ENCODE peak calls at places on chromosomes 4 and X, in four cellular contexts. Z is globus pallidus; E is activated naive CD4-positive, alpha-beta T cell treated with Interleukin-2 at 50 U/mL for 16 hours; F is glutamatergic neuron. P is an unnamed sample.

GRCh38 chr4:76485450-76485849 is 50.4 kb downstream of the SHROOM3 start:
- DNase-seq in Z (no peak), F (no peak), E (no peak), P (no peak)

GRCh38 chrX:47581731-47582647 is at the start of gene TIMP1:
- DNase-seq in E (peak; percentile 84), Z (peak; percentile 21), F (peak; percentile 77), P (peak; percentile 69)

GRCh38 chr4:158253350-158253980 is 43.2 kb downstream of the TMEM144 start:
- DNase-seq in E (peak; percentile 10), F (peak; percentile 33), Z (peak; percentile 91), P (peak; percentile 75)

GRCh38 chr4:102469806-102470205 is 31.4 kb upstream of the NFKB1 start:
- DNase-seq in E (no peak), F (no peak), Z (no peak), P (no peak)

GRCh38 chrX:150465856-150466775 is 102.3 kb upstream of the MTM1 start:
- DNase-seq in Z (peak; percentile 47), F (no peak), E (no peak), P (no peak)

GRCh38 chr4:2264481-2265041 is 2.7 kb upstream of the MXD4 start:
- DNase-seq in F (peak; percentile 13), Z (no peak), E (no peak), P (no peak)

GRCh38 chrX:151752847-151753246 is 18.3 kb downstream of the CNGA2 start:
- DNase-seq in F (no peak), Z (no peak), E (no peak), P (no peak)

GRCh38 chrX:111131572-111131971 is 35.6 kb downstream of the PAK3 start:
- DNase-seq in E (no peak), F (no peak), Z (no peak), P (no peak)

GRCh38 chr4:139312552-139313332 is 10.5 kb upstream of the NDUFC1 start:
- DNase-seq in F (no peak), E (no peak), Z (no peak), P (no peak)

GRCh38 chr4:79297479-79297878 is 28.4 kb downstream of the NAA11 start:
- DNase-seq in F (no peak), Z (no peak), E (no peak), P (no peak)

GRCh38 chr4:155578219-155578618 is 88.4 kb upstream of the GUCY1A1 start:
- DNase-seq in E (no peak), F (no peak), Z (no peak), P (no peak)

GRCh38 chr4:140372607-140373327 is 679 bp upstream of the SCOC start:
- DNase-seq in E (peak; percentile 37), Z (no peak), F (no peak), P (peak; percentile 56)

GRCh38 chr4:132646186-132646585 is 502.9 kb upstream of the PCDH10 start:
- DNase-seq in Z (no peak), F (no peak), E (no peak), P (no peak)

GRCh38 chr4:83107636-83108035 is 6.9 kb downstream of the PLAC8 start:
- DNase-seq in E (peak; percentile 24), Z (no peak), F (no peak), P (no peak)

GRCh38 chrX:108270739-108271396 is 167.4 kb downstream of the COL4A6 start:
- DNase-seq in F (no peak), E (no peak), Z (no peak), P (no peak)

GRCh38 chrX:14916017-14916674 is 42.9 kb downstream of the MOSPD2 start:
- DNase-seq in F (no peak), E (no peak), Z (no peak), P (no peak)

GRCh38 chr4:77721073-77721472 is 98.1 kb downstream of the CNOT6L start:
- DNase-seq in Z (no peak), E (no peak), F (no peak), P (no peak)

GRCh38 chr4:148163011-148163410 is 279.2 kb downstream of the NR3C2 start:
- DNase-seq in E (no peak), Z (no peak), F (no peak), P (no peak)

GRCh38 chr4:41661447-41662076 is 87.0 kb downstream of the PHOX2B start:
- DNase-seq in Z (peak; percentile 57), E (peak; percentile 24), F (peak; percentile 72), P (peak; percentile 70)

GRCh38 chrX:73563740-73564073 is 710 bp downstream of the CHIC1 start:
- DNase-seq in Z (peak; percentile 37), E (no peak), F (no peak), P (peak; percentile 46)

GRCh38 chr4:743463-744211 is 38.0 kb downstream of the PCGF3 start:
- DNase-seq in E (no peak), Z (no peak), F (no peak), P (no peak)

GRCh38 chrX:154082396-154083133 is 15.0 kb downstream of the MECP2 start:
- DNase-seq in F (no peak), Z (no peak), E (no peak), P (no peak)

GRCh38 chr4:99234331-99235010 is 15.4 kb upstream of the ADH6 start:
- DNase-seq in Z (no peak), F (no peak), E (no peak), P (no peak)

GRCh38 chr4:57147335-57148060 is 37.3 kb upstream of the IGFBP7 start:
- DNase-seq in F (no peak), Z (no peak), E (no peak), P (no peak)